ENCODE peak calls at places on chromosome 17, in nine cellular contexts. C is NCI-H187, A is fibroblast of mammary gland, R is Calu3, D is fibroblast of the aortic adventitia, X is SK-N-DZ, M is HuH-7.5, G is tibial nerve, W is iris pigment epithelial cell. Z is an unnamed sample.

GRCh38 chr17:78484300-78485159 is 92.7 kb downstream of the DNAH17 start:
- DNase-seq in X (no peak), A (no peak), R (peak), D (no peak), M (no peak), G (no peak), W (peak), C (peak), Z (no peak)

GRCh38 chr17:3960764-3961163 is 3.5 kb downstream of the ATP2A3 start:
- DNase-seq in D (no peak), X (no peak), A (peak), C (no peak), W (no peak), R (no peak), M (no peak), G (no peak), Z (peak)

GRCh38 chr17:46072998-46073397 is 73.9 kb downstream of the STH start:
- DNase-seq in X (no peak), G (no peak), D (peak), C (no peak), M (no peak), R (no peak), W (peak), A (peak), Z (peak)

GRCh38 chr17:64278614-64279013 is 15.6 kb upstream of the TEX2 start:
- DNase-seq in X (no peak), R (no peak), A (peak), M (no peak), D (peak), C (no peak), G (no peak), W (peak), Z (peak)

GRCh38 chr17:8837438-8838075 is 29.9 kb downstream of the PIK3R6 start:
- DNase-seq in G (no peak), D (no peak), C (no peak), X (no peak), R (peak), W (no peak), A (peak), M (no peak), Z (no peak)

GRCh38 chr17:27473190-27473747 is 17.0 kb downstream of the KSR1 start:
- DNase-seq in R (no peak), C (no peak), X (no peak), D (no peak), M (no peak), G (no peak), W (no peak), A (no peak), Z (no peak)

GRCh38 chr17:77327181-77327565 is 186.4 kb downstream of the SEC14L1 start:
- DNase-seq in A (no peak), W (no peak), M (no peak), C (no peak), D (no peak), X (no peak), G (peak), R (no peak), Z (no peak)

GRCh38 chr17:1758812-1759211 is 3.0 kb upstream of the SERPINF1 start:
- DNase-seq in W (no peak), M (no peak), D (no peak), C (no peak), R (no peak), A (no peak), G (no peak), X (no peak), Z (no peak)

GRCh38 chr17:73025041-73025440 is 67.4 kb downstream of the SLC39A11 start:
- DNase-seq in A (no peak), X (no peak), C (no peak), W (no peak), G (no peak), M (no peak), D (no peak), R (no peak), Z (no peak)

GRCh38 chr17:82315703-82316358 is 1.6 kb downstream of the CD7 start:
- DNase-seq in M (no peak), D (no peak), G (no peak), R (no peak), A (no peak), X (no peak), C (no peak), W (no peak), Z (no peak)

GRCh38 chr17:64166876-64167275 is 36.9 kb upstream of the ERN1 start:
- DNase-seq in D (no peak), R (no peak), A (no peak), G (no peak), W (no peak), C (no peak), M (no peak), X (no peak), Z (no peak)

GRCh38 chr17:30113213-30113612 is 3.4 kb upstream of the NSRP1 start:
- DNase-seq in C (no peak), R (peak), D (peak), X (no peak), G (no peak), A (peak), M (no peak), W (peak), Z (no peak)

GRCh38 chr17:19384723-19385391 is 2.1 kb downstream of the MFAP4 start:
- DNase-seq in G (peak), D (peak), A (peak), M (no peak), C (no peak), W (peak), R (no peak), X (no peak), Z (peak)

GRCh38 chr17:7703584-7704574 is 1.1 kb upstream of the EFNB3 start:
- DNase-seq in X (peak), C (peak), R (no peak), D (peak), A (peak), W (peak), G (no peak), M (no peak), Z (no peak)

GRCh38 chr17:75791251-75791650 is 6.6 kb downstream of the UNK start:
- DNase-seq in G (no peak), M (no peak), W (no peak), R (no peak), A (no peak), D (no peak), X (no peak), C (no peak), Z (no peak)

GRCh38 chr17:6455321-6455705 is 11.1 kb downstream of the PIMREG start:
- DNase-seq in C (no peak), X (no peak), D (no peak), W (peak), A (peak), M (no peak), G (no peak), R (no peak), Z (peak)

GRCh38 chr17:28760987-28761562 is 17.3 kb downstream of the TRAF4 start:
- DNase-seq in A (peak), D (peak), X (no peak), G (no peak), C (no peak), M (no peak), W (peak), R (peak), Z (peak)

GRCh38 chr17:5467416-5467815 is 1.4 kb downstream of the DHX33 start:
- DNase-seq in A (no peak), X (no peak), C (no peak), G (no peak), D (no peak), R (no peak), W (no peak), M (no peak), Z (no peak)

GRCh38 chr17:82225368-82226029 is 3.3 kb upstream of the SLC16A3 start:
- DNase-seq in A (no peak), G (no peak), R (no peak), W (no peak), M (no peak), X (no peak), C (no peak), D (no peak), Z (no peak)

GRCh38 chr17:32914181-32914580 is 13.8 kb upstream of the TMEM98 start:
- DNase-seq in X (no peak), A (no peak), W (no peak), R (no peak), C (no peak), M (no peak), D (no peak), G (no peak), Z (no peak)

GRCh38 chr17:20211246-20211645 is 202.1 kb downstream of the SPECC1 start:
- DNase-seq in W (no peak), G (no peak), X (no peak), M (no peak), C (no peak), A (no peak), D (no peak), R (no peak), Z (no peak)

GRCh38 chr17:2011421-2012371 is 13.4 kb downstream of the RTN4RL1 start:
- DNase-seq in M (no peak), R (peak), W (peak), C (no peak), G (peak), X (no peak), D (peak), A (peak), Z (no peak)

GRCh38 chr17:28861393-28862203 is 6.8 kb downstream of the ERAL1 start:
- DNase-seq in M (no peak), X (no peak), W (no peak), A (no peak), C (no peak), D (no peak), G (no peak), R (no peak), Z (no peak)

GRCh38 chr17:31724619-31725018 is 134.4 kb downstream of the COPRS start:
- DNase-seq in C (no peak), R (no peak), G (no peak), X (no peak), A (peak), M (no peak), W (peak), D (no peak), Z (peak)

GRCh38 chr17:5912927-5913565 is 157.1 kb upstream of the WSCD1 start:
- DNase-seq in M (no peak), R (no peak), X (no peak), C (no peak), D (no peak), G (no peak), A (no peak), W (no peak), Z (no peak)

GRCh38 chr17:81638683-81639082 is 1.7 kb downstream of the TSPAN10 start:
- DNase-seq in M (no peak), A (no peak), D (no peak), C (no peak), R (no peak), X (no peak), W (no peak), G (no peak), Z (no peak)

Z was measured in IMR-90.